ENCODE peak calls at places on chromosomes 2 and 18, in six cellular contexts. G is GM12878, H is H1, R is HepG2, L is K562, A is HCT116. M is an unnamed sample. For H3K9me3, the result is how much of the 10 kb centered on the place peaks cover.

GRCh38 chr2:97727296-97727695 is 13.9 kb downstream of the ZAP70 start:
- DNase-seq in L (no peak), G (no peak), A (no peak), H (no peak), R (no peak), M (no peak)

GRCh38 chr18:68542818-68543217 is 172.1 kb downstream of the TMX3 start:
- DNase-seq in L (no peak), R (no peak), G (no peak), H (no peak), A (no peak), M (no peak)

GRCh38 chr2:113910110-113910717 is 20.3 kb downstream of the ACTR3 start:
- DNase-seq in L (no peak), H (no peak), R (no peak), G (no peak), A (peak), M (no peak)

GRCh38 chr2:238260879-238261278 is 21.0 kb upstream of the HES6 start:
- DNase-seq in A (no peak), R (peak), L (no peak), G (no peak), H (no peak), M (no peak)

GRCh38 chr2:160271166-160272086 is 71.4 kb upstream of the ITGB6 start:
- DNase-seq in A (no peak), G (no peak), R (no peak), H (no peak), L (no peak), M (no peak)

GRCh38 chr2:38615237-38615636 is 12.5 kb upstream of the HNRNPLL start:
- DNase-seq in A (no peak), G (no peak), H (no peak), L (peak), R (no peak), M (no peak)

GRCh38 chr2:31204761-31205160 is 12.6 kb downstream of the CAPN14 start:
- DNase-seq in H (no peak), R (no peak), L (no peak), A (no peak), G (no peak), M (no peak)

GRCh38 chr2:107137711-107138110 is 251.7 kb upstream of the ST6GAL2 start:
- DNase-seq in L (no peak), H (no peak), R (no peak), G (no peak), A (no peak), M (no peak)

GRCh38 chr2:219252900-219253752 is at the start of gene TUBA4B:
- DNase-seq in A (no peak), R (no peak), H (no peak), G (no peak), L (peak), M (no peak)

GRCh38 chr2:161123531-161124030 is 36.6 kb upstream of the TANK start:
- DNase-seq in H (no peak), R (no peak), L (no peak), G (no peak), A (peak), M (no peak)

GRCh38 chr18:32553174-32553573 is 82.5 kb upstream of the GAREM1 start:
- DNase-seq in H (no peak), R (no peak), L (no peak), G (no peak), A (no peak), M (no peak)

GRCh38 chr2:144748443-144748842 is 228.5 kb upstream of the ZEB2 start:
- DNase-seq in R (no peak), L (no peak), H (no peak), A (no peak), G (no peak), M (no peak)
- H3K9me3 ChIP-seq in R (half or more), L (under half), H (under half), A (under half), G (under half), M (under half)

GRCh38 chr2:120847700-120848321 is 112.1 kb downstream of the GLI2 start:
- DNase-seq in R (no peak), A (no peak), H (no peak), L (no peak), G (no peak), M (no peak)

GRCh38 chr2:120851116-120851773 is 115.6 kb downstream of the GLI2 start:
- DNase-seq in L (no peak), H (no peak), A (no peak), G (no peak), R (no peak), M (no peak)

GRCh38 chr2:120849278-120849677 is 113.6 kb downstream of the GLI2 start:
- DNase-seq in R (no peak), G (no peak), L (no peak), A (no peak), H (no peak), M (no peak)

GRCh38 chr2:120852200-120852815 is 116.6 kb downstream of the GLI2 start:
- DNase-seq in G (no peak), H (no peak), A (no peak), L (no peak), R (no peak), M (no peak)

DNA sequence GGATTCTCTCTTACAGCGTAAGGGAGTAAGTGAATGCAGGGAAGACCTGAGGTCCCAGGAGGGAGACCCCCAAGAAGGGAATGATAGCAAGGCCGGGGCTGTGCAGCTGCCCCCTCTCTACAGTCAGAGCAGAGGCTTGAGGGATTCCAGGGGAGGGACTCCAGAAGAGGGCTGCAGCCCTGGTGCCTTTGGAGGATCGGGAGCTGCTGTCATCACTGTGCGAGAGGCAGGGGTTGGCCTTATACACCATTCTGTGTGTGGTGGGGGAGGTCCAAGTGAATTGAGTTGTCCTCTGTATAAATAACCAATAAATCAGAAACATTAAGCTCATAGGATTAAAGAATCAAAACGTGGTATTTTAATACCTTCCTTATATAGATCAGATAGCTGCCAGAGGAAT is 114.9 kb downstream of the GLI2 start:
- DNase-seq in R (no peak), L (no peak), H (no peak), A (no peak), G (no peak), M (no peak)
- TF ChIP-seq ZNF274 in R (no peak), L (no peak), H (no peak), A (no peak), G (no peak), M (no peak)

DNA sequence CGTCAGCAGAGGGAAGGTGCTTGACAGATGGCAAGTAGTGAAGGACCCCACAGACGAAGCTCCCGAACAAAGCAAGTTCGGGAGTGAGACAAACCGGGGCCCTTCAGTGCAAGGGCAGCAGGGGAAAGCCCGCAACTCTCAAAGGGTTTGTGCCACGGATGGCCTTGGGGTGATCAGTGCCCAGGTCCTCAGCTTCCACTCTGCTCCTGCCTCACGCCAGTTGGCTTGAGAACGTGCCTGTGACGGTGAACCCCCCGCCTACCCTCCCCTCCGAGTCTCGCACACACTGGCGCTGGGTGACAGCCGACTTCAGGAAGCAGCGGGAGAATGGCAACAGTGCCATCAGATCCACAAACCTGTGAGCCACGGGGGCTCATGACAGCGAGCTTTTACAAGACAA is 56.8 kb upstream of the SALL3 start:
- DNase-seq in H (no peak), L (no peak), G (no peak), R (no peak), A (no peak), M (no peak)
- H3K9me3 ChIP-seq in H (under half), L (under half), G (under half), R (under half), A (under half), M (under half)

DNA sequence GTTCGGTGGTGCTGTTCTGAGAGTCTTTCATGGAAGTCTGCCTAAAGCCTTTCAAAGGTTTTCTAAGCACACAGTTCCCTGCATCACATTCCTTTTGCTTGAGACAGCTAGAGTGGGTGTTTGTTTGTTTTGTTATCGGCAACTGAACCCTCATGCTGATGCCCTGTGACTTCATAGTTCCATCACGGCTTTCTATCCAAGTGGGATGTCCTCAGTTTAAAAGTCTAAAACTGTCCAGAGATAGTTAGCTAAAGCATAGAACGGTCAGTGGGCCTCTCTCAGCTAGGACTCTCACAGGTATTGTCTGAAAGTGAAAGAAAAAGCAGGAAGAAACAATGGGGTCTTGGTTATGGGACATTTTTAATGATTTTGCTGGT is 337.3 kb downstream of the OSR1 start:
- DNase-seq in R (peak), A (peak), L (no peak), H (no peak), G (no peak), M (peak)
- TF ChIP-seq ZNF274 in R (no peak), A (no peak), L (no peak), H (no peak), G (no peak), M (no peak)

DNA sequence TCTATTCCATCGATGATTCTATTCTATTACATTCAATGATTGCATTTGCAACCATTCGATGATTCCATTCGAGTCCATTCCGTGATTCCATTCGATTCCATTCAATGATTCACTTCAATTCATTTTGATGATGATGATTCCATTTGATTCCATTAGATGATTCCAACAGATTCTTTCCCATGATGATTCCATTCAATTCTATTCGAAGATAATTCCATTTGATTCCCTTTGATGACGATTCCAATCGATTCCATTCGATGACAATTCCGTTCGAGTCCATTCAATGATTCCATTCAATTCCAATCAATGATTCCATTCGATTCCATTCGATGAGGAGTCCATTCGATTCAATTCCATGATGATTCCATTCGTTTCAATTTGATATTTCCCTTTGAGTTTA is 1088.8 kb downstream of the RPIA start:
- DNase-seq in A (no peak), R (no peak), G (no peak), L (no peak), H (no peak), M (no peak)
- H3K9me3 ChIP-seq in A (half or more), R (half or more), G (under half), L (under half), H (half or more), M (under half)

GRCh38 chr2:127193164-127193947 is 26.7 kb downstream of the CYP27C1 start:
- DNase-seq in R (no peak), H (no peak), A (no peak), G (no peak), L (no peak), M (no peak)
- TF ChIP-seq ZNF274 in R (no peak), H (no peak), A (no peak), G (no peak), L (no peak), M (no peak)

DNA sequence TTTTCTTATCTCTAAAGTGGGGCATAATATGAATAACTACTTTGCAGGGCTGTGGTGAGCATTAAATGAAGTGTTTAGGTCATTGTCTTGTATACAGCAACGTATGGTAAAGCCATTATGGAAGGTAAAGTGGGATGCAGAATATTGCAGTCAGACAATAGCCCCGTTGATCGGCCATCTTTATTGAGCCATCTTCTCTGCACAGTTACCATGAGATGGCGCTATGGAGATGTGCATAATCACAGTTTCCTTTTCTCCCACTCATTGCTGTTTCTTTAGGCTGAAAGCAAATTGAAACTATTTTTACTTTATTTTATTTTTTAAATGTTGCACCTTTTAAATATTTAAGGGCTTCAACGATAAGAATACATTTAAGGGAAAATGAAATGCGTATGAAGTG is 108.9 kb downstream of the THSD7B start:
- DNase-seq in R (peak), H (no peak), A (no peak), L (no peak), G (no peak), M (peak)
- H3K9me3 ChIP-seq in R (under half), H (under half), A (under half), L (under half), G (under half), M (under half)

GRCh38 chr2:168167511-168168263 is 79.7 kb downstream of the STK39 start:
- DNase-seq in G (no peak), L (no peak), R (no peak), A (no peak), H (no peak), M (no peak)

GRCh38 chr2:168165985-168166901 is 81.2 kb downstream of the STK39 start:
- DNase-seq in G (no peak), H (no peak), A (no peak), L (no peak), R (peak), M (no peak)

GRCh38 chr2:168165418-168165817 is 82.0 kb downstream of the STK39 start:
- DNase-seq in G (no peak), A (no peak), R (no peak), H (no peak), L (no peak), M (no peak)

GRCh38 chr2:168169097-168169745 is 78.2 kb downstream of the STK39 start:
- DNase-seq in A (no peak), H (no peak), G (no peak), L (no peak), R (no peak), M (no peak)

DNA sequence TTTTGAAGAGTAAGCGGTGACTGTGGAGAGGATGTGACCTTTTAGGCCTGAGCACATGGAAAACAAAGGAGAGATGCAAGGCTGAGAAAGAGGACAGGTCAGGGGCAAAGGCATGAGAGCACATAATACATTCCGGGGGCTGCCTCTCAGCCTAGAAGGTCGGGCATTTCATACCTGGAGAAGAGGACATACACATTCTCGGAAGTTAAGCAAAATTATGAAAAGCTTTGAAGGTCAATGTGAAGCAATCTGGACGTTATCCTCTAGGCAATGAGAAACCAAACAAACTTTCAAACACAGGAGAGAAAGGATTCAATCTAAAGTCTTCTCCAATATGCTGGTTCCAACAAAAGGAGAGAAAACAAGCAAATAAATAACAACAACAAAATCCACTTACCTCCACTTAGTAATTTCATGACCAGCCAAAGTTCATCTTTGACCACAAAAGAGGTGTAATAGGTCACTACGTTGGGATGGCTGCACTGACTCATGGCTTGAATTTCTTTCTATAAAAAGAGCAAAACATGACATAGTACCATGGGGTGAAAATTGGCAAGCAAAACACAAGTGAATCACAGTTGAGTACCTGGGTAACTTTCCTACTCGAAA is 80.4 kb downstream of the STK39 start:
- DNase-seq in G (no peak), H (no peak), A (peak), L (no peak), R (peak), M (no peak)
- TF ChIP-seq ZNF274 in G (no peak), H (no peak), A (no peak), L (no peak), R (no peak), M (no peak)

GRCh38 chr2:1115843-1116539 is 165.3 kb downstream of the SNTG2 start:
- DNase-seq in L (no peak), A (no peak), R (no peak), G (no peak), H (no peak), M (no peak)
- H3K9me3 ChIP-seq in L (under half), A (under half), R (under half), G (under half), H (under half), M (under half)